ENCODE peak calls at places on chromosome 7, in nine cellular contexts. One of them, this sample, is unnamed.

GRCh38 chr7:1407883-1408282 is 51.4 kb downstream of the MICALL2 start:
- DNase-seq in IMR-90: no peak
- DNase-seq in brain microvascular endothelial cell: no peak
- DNase-seq in dorsolateral prefrontal cortex: no peak
- DNase-seq in upper lobe of right lung: no peak
- DNase-seq in fibroblast of pulmonary artery: no peak
- DNase-seq in uterus: no peak
- DNase-seq in RWPE1: no peak
- DNase-seq in neural crest cell: no peak
- DNase-seq in this sample: no peak

GRCh38 chr7:155652156-155653124 is 8.0 kb downstream of the RBM33 start:
- DNase-seq in IMR-90: peak
- DNase-seq in brain microvascular endothelial cell: no peak
- DNase-seq in dorsolateral prefrontal cortex: no peak
- DNase-seq in upper lobe of right lung: no peak
- DNase-seq in fibroblast of pulmonary artery: no peak
- DNase-seq in uterus: no peak
- DNase-seq in RWPE1: no peak
- DNase-seq in neural crest cell: no peak
- DNase-seq in this sample: no peak

GRCh38 chr7:115249080-115249479 is 327.2 kb downstream of the MDFIC start:
- DNase-seq in IMR-90: peak
- DNase-seq in brain microvascular endothelial cell: no peak
- DNase-seq in dorsolateral prefrontal cortex: no peak
- DNase-seq in upper lobe of right lung: no peak
- DNase-seq in fibroblast of pulmonary artery: peak
- DNase-seq in uterus: no peak
- DNase-seq in RWPE1: peak
- DNase-seq in neural crest cell: no peak
- DNase-seq in this sample: peak

GRCh38 chr7:39621261-39621660 is 2.1 kb upstream of the RALA start:
- DNase-seq in IMR-90: peak
- DNase-seq in brain microvascular endothelial cell: peak
- DNase-seq in dorsolateral prefrontal cortex: no peak
- DNase-seq in upper lobe of right lung: no peak
- DNase-seq in fibroblast of pulmonary artery: peak
- DNase-seq in uterus: no peak
- DNase-seq in RWPE1: peak
- DNase-seq in neural crest cell: no peak
- DNase-seq in this sample: no peak

GRCh38 chr7:55170335-55170734 is 151.5 kb downstream of the EGFR start:
- DNase-seq in IMR-90: no peak
- DNase-seq in brain microvascular endothelial cell: no peak
- DNase-seq in dorsolateral prefrontal cortex: no peak
- DNase-seq in upper lobe of right lung: no peak
- DNase-seq in fibroblast of pulmonary artery: no peak
- DNase-seq in uterus: no peak
- DNase-seq in RWPE1: no peak
- DNase-seq in neural crest cell: no peak
- DNase-seq in this sample: no peak

GRCh38 chr7:142299226-142299625 is 41.4 kb upstream of the PRSS58 start:
- DNase-seq in IMR-90: no peak
- DNase-seq in brain microvascular endothelial cell: no peak
- DNase-seq in dorsolateral prefrontal cortex: no peak
- DNase-seq in upper lobe of right lung: no peak
- DNase-seq in fibroblast of pulmonary artery: no peak
- DNase-seq in uterus: no peak
- DNase-seq in RWPE1: no peak
- DNase-seq in neural crest cell: no peak
- DNase-seq in this sample: no peak

GRCh38 chr7:51186531-51186930 is 130.1 kb downstream of the COBL start:
- DNase-seq in IMR-90: peak
- DNase-seq in brain microvascular endothelial cell: peak
- DNase-seq in dorsolateral prefrontal cortex: peak
- DNase-seq in upper lobe of right lung: no peak
- DNase-seq in fibroblast of pulmonary artery: no peak
- DNase-seq in uterus: no peak
- DNase-seq in RWPE1: peak
- DNase-seq in neural crest cell: no peak
- DNase-seq in this sample: no peak

GRCh38 chr7:128266891-128267839 is 26.1 kb downstream of the LEP start:
- DNase-seq in IMR-90: peak
- DNase-seq in brain microvascular endothelial cell: peak
- DNase-seq in dorsolateral prefrontal cortex: peak
- DNase-seq in upper lobe of right lung: peak
- DNase-seq in fibroblast of pulmonary artery: peak
- DNase-seq in uterus: peak
- DNase-seq in RWPE1: peak
- DNase-seq in neural crest cell: peak
- DNase-seq in this sample: peak

GRCh38 chr7:158958618-158959017 is 102.3 kb downstream of the DYNC2I1 start:
- DNase-seq in IMR-90: no peak
- DNase-seq in brain microvascular endothelial cell: no peak
- DNase-seq in dorsolateral prefrontal cortex: no peak
- DNase-seq in upper lobe of right lung: no peak
- DNase-seq in fibroblast of pulmonary artery: no peak
- DNase-seq in uterus: no peak
- DNase-seq in RWPE1: no peak
- DNase-seq in neural crest cell: no peak
- DNase-seq in this sample: no peak

GRCh38 chr7:128892521-128893250 is 17.8 kb downstream of the KCP start:
- DNase-seq in IMR-90: no peak
- DNase-seq in brain microvascular endothelial cell: no peak
- DNase-seq in dorsolateral prefrontal cortex: no peak
- DNase-seq in upper lobe of right lung: peak
- DNase-seq in fibroblast of pulmonary artery: no peak
- DNase-seq in uterus: no peak
- DNase-seq in RWPE1: no peak
- DNase-seq in neural crest cell: no peak
- DNase-seq in this sample: no peak

GRCh38 chr7:149014309-149014708 is 14.0 kb downstream of the PDIA4 start:
- DNase-seq in IMR-90: no peak
- DNase-seq in brain microvascular endothelial cell: no peak
- DNase-seq in dorsolateral prefrontal cortex: no peak
- DNase-seq in upper lobe of right lung: no peak
- DNase-seq in fibroblast of pulmonary artery: no peak
- DNase-seq in uterus: no peak
- DNase-seq in RWPE1: no peak
- DNase-seq in neural crest cell: no peak
- DNase-seq in this sample: no peak

GRCh38 chr7:6323936-6324701 is 51.7 kb upstream of the CYTH3 start:
- DNase-seq in IMR-90: no peak
- DNase-seq in brain microvascular endothelial cell: no peak
- DNase-seq in dorsolateral prefrontal cortex: no peak
- DNase-seq in upper lobe of right lung: no peak
- DNase-seq in fibroblast of pulmonary artery: no peak
- DNase-seq in uterus: no peak
- DNase-seq in RWPE1: no peak
- DNase-seq in neural crest cell: no peak
- DNase-seq in this sample: no peak

GRCh38 chr7:139914306-139914747 is 85.3 kb downstream of the TBXAS1 start:
- DNase-seq in IMR-90: peak
- DNase-seq in brain microvascular endothelial cell: peak
- DNase-seq in dorsolateral prefrontal cortex: no peak
- DNase-seq in upper lobe of right lung: no peak
- DNase-seq in fibroblast of pulmonary artery: peak
- DNase-seq in uterus: no peak
- DNase-seq in RWPE1: no peak
- DNase-seq in neural crest cell: no peak
- DNase-seq in this sample: no peak

GRCh38 chr7:41573881-41574280 is 129.0 kb downstream of the INHBA start:
- DNase-seq in IMR-90: peak
- DNase-seq in brain microvascular endothelial cell: no peak
- DNase-seq in dorsolateral prefrontal cortex: no peak
- DNase-seq in upper lobe of right lung: no peak
- DNase-seq in fibroblast of pulmonary artery: peak
- DNase-seq in uterus: no peak
- DNase-seq in RWPE1: no peak
- DNase-seq in neural crest cell: no peak
- DNase-seq in this sample: no peak

GRCh38 chr7:146772581-146772980 is 656.0 kb downstream of the CNTNAP2 start:
- DNase-seq in IMR-90: no peak
- DNase-seq in brain microvascular endothelial cell: no peak
- DNase-seq in dorsolateral prefrontal cortex: no peak
- DNase-seq in upper lobe of right lung: no peak
- DNase-seq in fibroblast of pulmonary artery: no peak
- DNase-seq in uterus: no peak
- DNase-seq in RWPE1: no peak
- DNase-seq in neural crest cell: peak
- DNase-seq in this sample: no peak

GRCh38 chr7:30453859-30454258 is 24.7 kb downstream of the NOD1 start:
- DNase-seq in IMR-90: no peak
- DNase-seq in brain microvascular endothelial cell: no peak
- DNase-seq in dorsolateral prefrontal cortex: no peak
- DNase-seq in upper lobe of right lung: no peak
- DNase-seq in fibroblast of pulmonary artery: peak
- DNase-seq in uterus: no peak
- DNase-seq in RWPE1: no peak
- DNase-seq in neural crest cell: no peak
- DNase-seq in this sample: no peak
- TF ChIP-seq CTCF in IMR-90: no peak
- TF ChIP-seq CTCF in brain microvascular endothelial cell: peak
- TF ChIP-seq CTCF in dorsolateral prefrontal cortex: no peak
- TF ChIP-seq CTCF in upper lobe of right lung: no peak
- TF ChIP-seq CTCF in fibroblast of pulmonary artery: peak
- TF ChIP-seq CTCF in uterus: no peak
- TF ChIP-seq CTCF in RWPE1: no peak
- TF ChIP-seq CTCF in neural crest cell: no peak
- TF ChIP-seq CTCF in this sample: no peak

DNA sequence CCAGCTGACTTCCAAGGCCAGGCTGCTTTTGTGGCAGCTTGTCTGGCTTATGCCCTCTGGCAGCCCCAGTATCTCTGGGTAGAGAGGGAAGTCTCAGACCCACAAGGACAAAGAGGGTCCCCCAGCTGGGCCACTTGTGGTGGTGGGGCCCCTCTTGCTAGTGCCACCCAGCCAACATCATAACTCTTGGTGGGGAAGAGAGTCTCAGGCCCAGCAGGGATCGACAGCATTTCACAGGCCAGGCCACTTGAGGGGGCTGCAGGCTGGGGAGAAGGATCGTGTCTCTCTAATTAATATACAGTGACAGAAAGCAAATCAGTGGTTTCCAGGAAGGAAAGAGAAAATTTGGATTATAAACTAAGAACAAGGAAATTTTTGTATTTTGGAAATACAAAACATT is 76.0 kb downstream of the TYW1B start:
- DNase-seq in IMR-90: no peak
- DNase-seq in brain microvascular endothelial cell: no peak
- DNase-seq in dorsolateral prefrontal cortex: no peak
- DNase-seq in upper lobe of right lung: no peak
- DNase-seq in fibroblast of pulmonary artery: no peak
- DNase-seq in uterus: no peak
- DNase-seq in RWPE1: no peak
- DNase-seq in neural crest cell: peak
- DNase-seq in this sample: no peak
- TF ChIP-seq CTCF in IMR-90: peak
- TF ChIP-seq CTCF in brain microvascular endothelial cell: peak
- TF ChIP-seq CTCF in dorsolateral prefrontal cortex: no peak
- TF ChIP-seq CTCF in upper lobe of right lung: no peak
- TF ChIP-seq CTCF in fibroblast of pulmonary artery: peak
- TF ChIP-seq CTCF in uterus: no peak
- TF ChIP-seq CTCF in RWPE1: no peak
- TF ChIP-seq CTCF in neural crest cell: peak
- TF ChIP-seq CTCF in this sample: no peak

GRCh38 chr7:28409716-28410627 is 2.3 kb upstream of the CREB5 start:
- DNase-seq in IMR-90: peak
- DNase-seq in brain microvascular endothelial cell: peak
- DNase-seq in dorsolateral prefrontal cortex: peak
- DNase-seq in upper lobe of right lung: peak
- DNase-seq in fibroblast of pulmonary artery: peak
- DNase-seq in uterus: peak
- DNase-seq in RWPE1: no peak
- DNase-seq in neural crest cell: peak
- DNase-seq in this sample: no peak
- TF ChIP-seq CTCF in IMR-90: no peak
- TF ChIP-seq CTCF in brain microvascular endothelial cell: peak
- TF ChIP-seq CTCF in dorsolateral prefrontal cortex: no peak
- TF ChIP-seq CTCF in upper lobe of right lung: no peak
- TF ChIP-seq CTCF in fibroblast of pulmonary artery: no peak
- TF ChIP-seq CTCF in uterus: no peak
- TF ChIP-seq CTCF in RWPE1: no peak
- TF ChIP-seq CTCF in neural crest cell: no peak
- TF ChIP-seq CTCF in this sample: no peak

DNA sequence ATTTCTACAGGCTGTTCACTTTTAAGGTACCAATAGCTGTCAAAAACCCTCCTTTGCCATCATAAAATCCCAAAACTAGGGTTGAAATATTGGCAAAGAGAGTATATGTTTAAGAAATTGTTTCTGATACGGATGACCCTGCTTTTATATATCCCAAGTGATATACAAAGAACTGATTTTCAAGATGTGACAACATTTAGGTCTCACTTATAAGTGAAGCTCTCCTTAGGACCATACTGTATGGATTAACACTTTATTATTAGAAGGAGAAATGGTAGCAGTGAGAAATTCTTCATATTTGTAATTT is 11.0 kb upstream of the CRPPA start:
- DNase-seq in IMR-90: no peak
- DNase-seq in brain microvascular endothelial cell: no peak
- DNase-seq in dorsolateral prefrontal cortex: no peak
- DNase-seq in upper lobe of right lung: no peak
- DNase-seq in fibroblast of pulmonary artery: no peak
- DNase-seq in uterus: no peak
- DNase-seq in RWPE1: no peak
- DNase-seq in neural crest cell: no peak
- DNase-seq in this sample: no peak
- TF ChIP-seq CTCF in IMR-90: no peak
- TF ChIP-seq CTCF in brain microvascular endothelial cell: no peak
- TF ChIP-seq CTCF in dorsolateral prefrontal cortex: no peak
- TF ChIP-seq CTCF in upper lobe of right lung: no peak
- TF ChIP-seq CTCF in fibroblast of pulmonary artery: no peak
- TF ChIP-seq CTCF in uterus: no peak
- TF ChIP-seq CTCF in RWPE1: no peak
- TF ChIP-seq CTCF in neural crest cell: no peak
- TF ChIP-seq CTCF in this sample: no peak

DNA sequence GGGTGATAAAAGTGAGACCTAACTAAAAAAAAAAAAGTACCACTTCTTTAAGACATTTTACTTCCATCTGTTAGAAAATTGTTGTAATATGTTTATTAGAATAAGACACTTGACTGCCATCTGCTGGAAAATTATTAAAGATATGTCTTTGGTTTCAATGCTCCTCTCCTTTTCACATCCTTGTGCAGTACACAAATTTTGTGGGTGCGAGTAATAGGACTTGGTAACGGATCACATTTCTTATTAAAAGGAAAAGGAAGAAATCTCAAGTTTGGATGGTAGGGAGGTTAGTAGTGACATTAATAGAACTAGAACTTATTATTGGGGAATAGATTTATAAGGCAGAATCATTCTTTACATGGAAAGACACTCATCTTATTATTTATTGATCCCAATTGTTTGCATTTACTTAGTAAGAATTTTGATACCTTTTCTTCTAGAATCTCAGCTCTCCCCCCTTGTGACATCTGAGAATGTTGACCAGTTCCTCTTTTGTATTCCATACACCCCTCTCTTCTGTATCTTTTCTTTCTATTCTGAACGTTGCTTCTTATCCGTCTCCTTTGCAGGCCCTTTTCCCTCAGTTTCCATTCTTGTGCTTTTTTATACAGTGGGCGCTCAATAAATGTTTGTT is 43.0 kb upstream of the RPA3 start:
- DNase-seq in IMR-90: peak
- DNase-seq in brain microvascular endothelial cell: no peak
- DNase-seq in dorsolateral prefrontal cortex: no peak
- DNase-seq in upper lobe of right lung: no peak
- DNase-seq in fibroblast of pulmonary artery: peak
- DNase-seq in uterus: no peak
- DNase-seq in RWPE1: peak
- DNase-seq in neural crest cell: no peak
- DNase-seq in this sample: no peak
- TF ChIP-seq CTCF in IMR-90: peak
- TF ChIP-seq CTCF in brain microvascular endothelial cell: peak
- TF ChIP-seq CTCF in dorsolateral prefrontal cortex: peak
- TF ChIP-seq CTCF in upper lobe of right lung: peak
- TF ChIP-seq CTCF in fibroblast of pulmonary artery: peak
- TF ChIP-seq CTCF in uterus: peak
- TF ChIP-seq CTCF in RWPE1: peak
- TF ChIP-seq CTCF in neural crest cell: peak
- TF ChIP-seq CTCF in this sample: peak